ENCODE peak calls at places on chromosomes 3 and 15, in four cellular contexts. F, B, O and N are unnamed samples.

GRCh38 chr3:74074700-74075099 is 450.0 kb upstream of the PDZRN3 start:
- DNase-seq in B (no peak), F (no peak), O (no peak), N (no peak)

GRCh38 chr3:188559069-188559410 is 405.1 kb downstream of the LPP start:
- DNase-seq in O (no peak), F (no peak), B (no peak), N (no peak)

GRCh38 chr3:27905625-27906024 is 183.5 kb upstream of the EOMES start:
- DNase-seq in F (no peak), B (no peak), O (no peak), N (no peak)

GRCh38 chr15:64274541-64274940 is 81.4 kb downstream of the CSNK1G1 start:
- DNase-seq in B (no peak), O (no peak), F (no peak), N (no peak)

GRCh38 chr3:73143821-73144237 is 82.4 kb downstream of the EBLN2 start:
- DNase-seq in F (peak), O (no peak), B (no peak), N (no peak)

GRCh38 chr15:68031406-68031805 is 22.7 kb upstream of the PIAS1 start:
- DNase-seq in O (no peak), B (no peak), F (no peak), N (no peak)

GRCh38 chr3:195384952-195385351 is 57.9 kb downstream of the ACAP2 start:
- DNase-seq in F (no peak), B (no peak), O (no peak), N (no peak)

GRCh38 chr3:184017672-184018423 is at the start of gene ABCC5:
- DNase-seq in F (peak), O (peak), B (peak), N (peak)

GRCh38 chr3:178960191-178960590 is 111.4 kb downstream of the ZMAT3 start:
- DNase-seq in B (no peak), F (no peak), O (no peak), N (no peak)

GRCh38 chr15:68526784-68527183 is 52.0 kb upstream of the CORO2B start:
- DNase-seq in O (no peak), F (no peak), B (no peak), N (no peak)

GRCh38 chr3:26719148-26719547 is 96.6 kb downstream of the LRRC3B start:
- DNase-seq in O (no peak), B (no peak), F (no peak), N (no peak)

GRCh38 chr3:163056874-163057497 is 1560.4 kb downstream of the OTOL1 start:
- DNase-seq in F (peak), B (no peak), O (peak), N (peak)

GRCh38 chr3:159854500-159855124 is 134.0 kb upstream of the IL12A start:
- DNase-seq in O (peak), B (no peak), F (no peak), N (no peak)

GRCh38 chr15:77295446-77295845 is 124.5 kb downstream of the PEAK1 start:
- DNase-seq in F (no peak), O (no peak), B (no peak), N (no peak)

GRCh38 chr3:32960404-32961160 is 9.1 kb downstream of the CCR4 start:
- DNase-seq in O (no peak), B (no peak), F (no peak), N (no peak)

GRCh38 chr15:99455796-99456160 is 110.0 kb upstream of the MEF2A start:
- DNase-seq in F (no peak), B (no peak), O (no peak), N (no peak)

GRCh38 chr3:137852511-137852910 is 88.4 kb downstream of the SOX14 start:
- DNase-seq in O (no peak), B (no peak), F (no peak), N (no peak)

GRCh38 chr15:53472883-53473282 is 286.6 kb downstream of the WDR72 start:
- DNase-seq in O (no peak), B (no peak), F (no peak), N (no peak)

GRCh38 chr3:181839915-181840295 is 128.2 kb downstream of the SOX2 start:
- DNase-seq in F (no peak), B (no peak), O (no peak), N (no peak)

GRCh38 chr3:146163584-146163983 is 2.6 kb upstream of the PLOD2 start:
- DNase-seq in F (no peak), B (no peak), O (no peak), N (no peak)

GRCh38 chr3:101195951-101196713 is 124.2 kb downstream of the IMPG2 start:
- DNase-seq in B (no peak), O (peak), F (peak), N (no peak)
- TF ChIP-seq NR2C2 in B (no peak), O (no peak), F (no peak), N (no peak)

DNA sequence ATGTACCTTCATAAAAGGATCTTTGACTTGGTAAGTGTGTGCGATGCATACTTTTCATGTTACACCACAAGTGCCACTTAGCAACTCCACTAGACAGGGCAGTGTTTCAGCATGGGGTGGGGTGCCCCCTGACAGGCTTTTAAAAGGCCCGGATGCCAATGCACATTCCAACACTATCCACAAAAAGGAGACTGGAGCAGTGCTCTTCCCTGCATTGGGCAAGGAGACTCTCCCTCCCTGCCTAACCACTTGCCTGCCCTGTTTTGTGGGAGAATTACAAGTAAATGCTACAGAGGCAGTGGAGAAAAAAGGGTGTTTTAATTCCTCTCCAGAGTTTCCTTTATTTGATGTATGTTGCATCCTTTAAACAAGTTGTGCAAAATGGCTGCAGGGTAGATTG is 1.7 kb upstream of the RARB start:
- DNase-seq in O (no peak), F (no peak), B (no peak), N (peak)
- TF ChIP-seq SP1 in O (no peak), F (no peak), B (no peak), N (no peak)

GRCh38 chr3:58696093-58696492 is 29.5 kb upstream of the FAM3D start:
- DNase-seq in O (no peak), F (no peak), B (no peak), N (no peak)
- TF ChIP-seq NR2C2 in O (no peak), F (no peak), B (no peak), N (no peak)

DNA sequence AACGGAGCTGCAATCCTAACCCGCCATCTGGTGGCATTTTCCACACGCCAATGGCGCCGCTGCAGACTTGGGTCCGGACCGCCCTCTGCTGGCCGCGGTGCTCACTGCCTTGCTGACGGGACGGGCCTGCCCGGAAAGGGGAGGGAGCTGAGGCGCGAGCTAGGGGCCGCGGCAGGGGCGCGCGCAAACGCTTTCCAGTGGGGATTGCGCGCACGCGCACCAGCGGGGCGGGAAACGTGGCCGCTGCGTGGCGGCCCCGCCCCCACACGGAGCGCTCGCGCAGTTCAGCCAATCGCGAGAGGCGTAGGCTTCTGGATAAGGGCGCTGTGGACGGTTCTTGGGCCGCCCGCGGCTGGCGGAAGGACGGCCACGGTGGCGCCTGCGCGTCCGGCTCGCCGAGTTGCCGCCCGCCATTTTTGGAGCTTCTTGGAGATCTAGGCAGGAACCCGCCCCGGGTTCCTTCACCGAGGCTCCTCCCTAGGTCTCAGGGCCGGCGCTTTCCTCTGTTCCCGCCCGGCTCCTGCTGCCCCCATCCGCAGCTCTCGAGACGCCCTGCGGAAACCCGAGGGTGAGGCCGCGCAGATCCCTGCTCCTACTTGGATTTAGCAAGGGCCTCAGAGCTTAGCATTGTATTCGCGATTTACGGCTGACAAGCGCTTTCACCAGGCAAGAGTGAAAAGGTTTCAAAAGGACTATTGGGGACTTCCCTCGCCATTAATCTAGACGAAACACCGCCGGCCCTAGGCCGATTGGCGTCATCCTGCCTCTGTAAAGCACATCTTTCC is at the start of gene STAG1:
- DNase-seq in F (peak), B (peak), O (peak), N (peak)
- TF ChIP-seq SP1 in F (peak), B (peak), O (peak), N (peak)

GRCh38 chr3:88034463-88034862 is 24.3 kb downstream of the CGGBP1 start:
- DNase-seq in O (no peak), B (no peak), F (peak), N (no peak)

GRCh38 chr3:88033088-88033487 is 25.7 kb downstream of the CGGBP1 start:
- DNase-seq in F (no peak), B (no peak), O (no peak), N (no peak)

GRCh38 chr3:88032245-88032644 is 26.6 kb downstream of the CGGBP1 start:
- DNase-seq in O (no peak), B (no peak), F (no peak), N (no peak)

GRCh38 chr3:88034876-88035275 is 23.9 kb downstream of the CGGBP1 start:
- DNase-seq in B (no peak), F (no peak), O (no peak), N (no peak)

GRCh38 chr3:88033806-88034205 is 25.0 kb downstream of the CGGBP1 start:
- DNase-seq in F (no peak), O (no peak), B (no peak), N (no peak)
- TF ChIP-seq NR2C2 in F (no peak), O (no peak), B (no peak), N (no peak)

GRCh38 chr15:27865926-27866325 is 233.2 kb downstream of the OCA2 start:
- DNase-seq in F (no peak), O (no peak), B (no peak), N (no peak)
- TF ChIP-seq SP1 in F (no peak), O (no peak), B (no peak), N (no peak)

DNA sequence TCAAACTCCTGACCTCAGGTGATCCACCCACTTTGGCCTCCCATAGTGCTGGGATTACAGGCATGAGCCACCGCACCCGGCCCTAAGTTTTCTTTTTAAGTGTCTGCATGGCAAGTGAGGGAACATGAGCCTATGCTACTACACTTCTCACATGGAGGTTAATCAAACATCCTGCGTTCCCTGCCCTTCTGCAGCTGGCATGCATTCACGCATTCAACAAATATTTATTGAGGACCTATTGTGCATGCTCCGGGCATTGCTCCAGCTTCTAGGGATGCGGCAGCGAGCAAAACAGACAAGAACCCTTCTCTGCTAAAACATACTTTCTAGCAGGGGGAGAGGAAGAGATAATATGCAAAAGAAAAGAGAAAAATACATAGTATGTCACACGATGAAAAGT is 42.6 kb upstream of the ACKR4 start:
- DNase-seq in F (no peak), B (no peak), O (peak), N (no peak)
- TF ChIP-seq NR2C2 in F (no peak), B (no peak), O (no peak), N (no peak)

GRCh38 chr3:164677317-164677716 is 401.0 kb downstream of the SI start:
- DNase-seq in O (no peak), F (no peak), B (no peak), N (no peak)

GRCh38 chr3:164679245-164679644 is 399.1 kb downstream of the SI start:
- DNase-seq in F (no peak), O (no peak), B (no peak), N (no peak)

DNA sequence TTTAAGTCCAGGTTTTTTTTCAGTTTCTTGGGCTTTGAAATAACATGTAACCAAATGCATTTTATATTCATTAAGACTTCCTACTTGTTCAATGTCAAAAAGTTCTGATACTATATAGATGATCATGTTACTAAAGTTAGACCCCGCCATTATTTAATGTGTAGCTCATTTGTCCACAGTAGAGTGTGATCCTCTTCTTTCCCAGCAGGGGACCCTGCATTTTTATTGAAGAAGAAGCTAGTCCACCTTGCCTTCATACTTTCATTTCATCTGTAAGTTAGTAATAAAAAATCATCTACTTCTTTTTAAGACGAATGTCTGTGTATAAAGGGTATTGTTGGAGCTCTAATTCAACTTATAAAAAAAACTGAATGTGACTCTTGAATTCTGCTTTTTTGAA is 404.6 kb downstream of the SI start:
- DNase-seq in F (no peak), B (no peak), O (peak), N (no peak)
- TF ChIP-seq SP1 in F (no peak), B (no peak), O (no peak), N (no peak)

GRCh38 chr3:169082634-169083033 is 580.9 kb downstream of the MECOM start:
- DNase-seq in O (no peak), B (no peak), F (no peak), N (no peak)

GRCh38 chr3:169082076-169082475 is 581.4 kb downstream of the MECOM start:
- DNase-seq in F (no peak), B (no peak), O (no peak), N (no peak)

GRCh38 chr3:169090559-169090958 is 573.0 kb downstream of the MECOM start:
- DNase-seq in F (no peak), B (no peak), O (no peak), N (no peak)

GRCh38 chr3:169083126-169083525 is 580.4 kb downstream of the MECOM start:
- DNase-seq in O (no peak), B (no peak), F (no peak), N (no peak)

GRCh38 chr3:169085827-169086226 is 577.7 kb downstream of the MECOM start:
- DNase-seq in F (no peak), B (no peak), O (no peak), N (no peak)
- TF ChIP-seq NR2C2 in F (no peak), B (no peak), O (no peak), N (no peak)

GRCh38 chr15:31977812-31978662 is 52.3 kb upstream of the CHRNA7 start:
- DNase-seq in B (no peak), O (peak), F (peak), N (peak)
- TF ChIP-seq SP1 in B (no peak), O (no peak), F (no peak), N (no peak)